ENCODE peak calls at places on chromosomes 13 and 19, in nine cellular contexts. One of them, this sample, is unnamed.

GRCh38 chr19:1534972-1535371 is 11.1 kb downstream of the PLK5 start:
- DNase-seq in cardiac muscle cell: no peak
- DNase-seq in HFFc6: no peak
- DNase-seq in GM12878: no peak
- DNase-seq in dorsolateral prefrontal cortex: no peak
- DNase-seq in lower leg skin: no peak
- DNase-seq in GM10248: no peak
- DNase-seq in tibial artery: no peak
- DNase-seq in breast epithelium: no peak
- DNase-seq in this sample: no peak

GRCh38 chr13:21663197-21663596 is 7.7 kb upstream of the FGF9 start:
- DNase-seq in cardiac muscle cell: no peak
- DNase-seq in HFFc6: no peak
- DNase-seq in GM12878: no peak
- DNase-seq in dorsolateral prefrontal cortex: no peak
- DNase-seq in lower leg skin: no peak
- DNase-seq in GM10248: no peak
- DNase-seq in tibial artery: no peak
- DNase-seq in breast epithelium: no peak
- DNase-seq in this sample: no peak

GRCh38 chr13:24261566-24261965 is 47.8 kb upstream of the C1QTNF9 start:
- DNase-seq in cardiac muscle cell: no peak
- DNase-seq in HFFc6: no peak
- DNase-seq in GM12878: no peak
- DNase-seq in dorsolateral prefrontal cortex: no peak
- DNase-seq in lower leg skin: peak
- DNase-seq in GM10248: no peak
- DNase-seq in tibial artery: no peak
- DNase-seq in breast epithelium: no peak
- DNase-seq in this sample: no peak

GRCh38 chr13:23159205-23159586 is 21.6 kb upstream of the SGCG start:
- DNase-seq in cardiac muscle cell: peak
- DNase-seq in HFFc6: peak
- DNase-seq in GM12878: no peak
- DNase-seq in dorsolateral prefrontal cortex: peak
- DNase-seq in lower leg skin: no peak
- DNase-seq in GM10248: peak
- DNase-seq in tibial artery: no peak
- DNase-seq in breast epithelium: no peak
- DNase-seq in this sample: no peak

GRCh38 chr19:38285567-38285966 is 18.5 kb upstream of the C19orf33 start:
- DNase-seq in cardiac muscle cell: no peak
- DNase-seq in HFFc6: peak
- DNase-seq in GM12878: no peak
- DNase-seq in dorsolateral prefrontal cortex: no peak
- DNase-seq in lower leg skin: no peak
- DNase-seq in GM10248: no peak
- DNase-seq in tibial artery: no peak
- DNase-seq in breast epithelium: no peak
- DNase-seq in this sample: no peak

GRCh38 chr19:48720251-48720612 is 707 bp upstream of the MAMSTR start:
- DNase-seq in cardiac muscle cell: no peak
- DNase-seq in HFFc6: no peak
- DNase-seq in GM12878: no peak
- DNase-seq in dorsolateral prefrontal cortex: no peak
- DNase-seq in lower leg skin: no peak
- DNase-seq in GM10248: no peak
- DNase-seq in tibial artery: no peak
- DNase-seq in breast epithelium: no peak
- DNase-seq in this sample: no peak

GRCh38 chr19:9650345-9650744 is 24.6 kb downstream of the ZNF562 start:
- DNase-seq in cardiac muscle cell: no peak
- DNase-seq in HFFc6: no peak
- DNase-seq in GM12878: no peak
- DNase-seq in dorsolateral prefrontal cortex: no peak
- DNase-seq in lower leg skin: no peak
- DNase-seq in GM10248: no peak
- DNase-seq in tibial artery: no peak
- DNase-seq in breast epithelium: no peak
- DNase-seq in this sample: no peak

GRCh38 chr13:46607768-46608553 is 55.0 kb downstream of the LRCH1 start:
- DNase-seq in cardiac muscle cell: no peak
- DNase-seq in HFFc6: no peak
- DNase-seq in GM12878: no peak
- DNase-seq in dorsolateral prefrontal cortex: no peak
- DNase-seq in lower leg skin: no peak
- DNase-seq in GM10248: no peak
- DNase-seq in tibial artery: no peak
- DNase-seq in breast epithelium: no peak
- DNase-seq in this sample: peak

GRCh38 chr13:41546372-41547252 is 89.3 kb downstream of the RGCC start:
- DNase-seq in cardiac muscle cell: peak
- DNase-seq in HFFc6: peak
- DNase-seq in GM12878: no peak
- DNase-seq in dorsolateral prefrontal cortex: no peak
- DNase-seq in lower leg skin: no peak
- DNase-seq in GM10248: no peak
- DNase-seq in tibial artery: no peak
- DNase-seq in breast epithelium: no peak
- DNase-seq in this sample: no peak

GRCh38 chr13:101554420-101555125 is 102.1 kb downstream of the ITGBL1 start:
- DNase-seq in cardiac muscle cell: no peak
- DNase-seq in HFFc6: peak
- DNase-seq in GM12878: no peak
- DNase-seq in dorsolateral prefrontal cortex: no peak
- DNase-seq in lower leg skin: no peak
- DNase-seq in GM10248: no peak
- DNase-seq in tibial artery: no peak
- DNase-seq in breast epithelium: no peak
- DNase-seq in this sample: no peak

GRCh38 chr13:22265563-22265962 is 594.7 kb downstream of the FGF9 start:
- DNase-seq in cardiac muscle cell: no peak
- DNase-seq in HFFc6: no peak
- DNase-seq in GM12878: no peak
- DNase-seq in dorsolateral prefrontal cortex: no peak
- DNase-seq in lower leg skin: no peak
- DNase-seq in GM10248: no peak
- DNase-seq in tibial artery: no peak
- DNase-seq in breast epithelium: no peak
- DNase-seq in this sample: no peak

GRCh38 chr13:113562085-113562749 is 22.3 kb upstream of the TFDP1 start:
- DNase-seq in cardiac muscle cell: peak
- DNase-seq in HFFc6: peak
- DNase-seq in GM12878: no peak
- DNase-seq in dorsolateral prefrontal cortex: peak
- DNase-seq in lower leg skin: peak
- DNase-seq in GM10248: peak
- DNase-seq in tibial artery: peak
- DNase-seq in breast epithelium: peak
- DNase-seq in this sample: no peak

GRCh38 chr13:49828452-49828851 is 36.0 kb upstream of the KPNA3 start:
- DNase-seq in cardiac muscle cell: no peak
- DNase-seq in HFFc6: no peak
- DNase-seq in GM12878: no peak
- DNase-seq in dorsolateral prefrontal cortex: no peak
- DNase-seq in lower leg skin: no peak
- DNase-seq in GM10248: no peak
- DNase-seq in tibial artery: no peak
- DNase-seq in breast epithelium: no peak
- DNase-seq in this sample: no peak

GRCh38 chr13:77779461-77780272 is 82.2 kb downstream of the SLAIN1 start:
- DNase-seq in cardiac muscle cell: peak
- DNase-seq in HFFc6: peak
- DNase-seq in GM12878: peak
- DNase-seq in dorsolateral prefrontal cortex: no peak
- DNase-seq in lower leg skin: no peak
- DNase-seq in GM10248: peak
- DNase-seq in tibial artery: no peak
- DNase-seq in breast epithelium: no peak
- DNase-seq in this sample: peak

GRCh38 chr13:41496420-41497234 is 39.3 kb downstream of the RGCC start:
- DNase-seq in cardiac muscle cell: no peak
- DNase-seq in HFFc6: peak
- DNase-seq in GM12878: no peak
- DNase-seq in dorsolateral prefrontal cortex: no peak
- DNase-seq in lower leg skin: no peak
- DNase-seq in GM10248: no peak
- DNase-seq in tibial artery: no peak
- DNase-seq in breast epithelium: no peak
- DNase-seq in this sample: no peak

DNA sequence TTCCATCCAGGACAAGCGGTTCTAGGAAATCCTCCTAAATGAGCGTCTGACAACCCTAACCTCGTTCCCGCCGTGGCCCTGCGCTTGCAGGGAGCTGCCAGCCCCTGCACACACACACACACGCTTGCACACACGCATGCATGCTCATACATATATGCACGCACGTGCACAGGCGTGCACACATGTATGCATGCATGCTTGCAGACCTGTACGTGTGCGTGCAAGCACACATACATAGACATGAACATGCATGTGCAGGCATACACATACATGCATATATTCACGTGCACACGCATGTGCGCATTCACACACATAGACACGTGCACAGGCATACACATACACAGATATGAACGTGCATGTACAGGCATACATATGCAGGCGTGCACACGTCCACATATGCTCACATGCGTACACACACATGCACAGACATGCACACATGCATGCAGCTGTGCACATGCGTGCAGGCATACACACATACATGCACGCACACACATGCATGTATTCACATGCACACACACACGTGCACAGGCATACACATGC is 35.6 kb downstream of the SMIM24 start:
- DNase-seq in cardiac muscle cell: no peak
- DNase-seq in HFFc6: no peak
- DNase-seq in GM12878: no peak
- DNase-seq in dorsolateral prefrontal cortex: no peak
- DNase-seq in lower leg skin: no peak
- DNase-seq in GM10248: no peak
- DNase-seq in tibial artery: no peak
- DNase-seq in breast epithelium: no peak
- DNase-seq in this sample: no peak
- TF ChIP-seq CTCF in cardiac muscle cell: no peak
- TF ChIP-seq CTCF in HFFc6: no peak
- TF ChIP-seq CTCF in GM12878: no peak
- TF ChIP-seq CTCF in dorsolateral prefrontal cortex: no peak
- TF ChIP-seq CTCF in lower leg skin: no peak
- TF ChIP-seq CTCF in GM10248: no peak
- TF ChIP-seq CTCF in tibial artery: no peak
- TF ChIP-seq CTCF in breast epithelium: no peak
- TF ChIP-seq CTCF in this sample: no peak

DNA sequence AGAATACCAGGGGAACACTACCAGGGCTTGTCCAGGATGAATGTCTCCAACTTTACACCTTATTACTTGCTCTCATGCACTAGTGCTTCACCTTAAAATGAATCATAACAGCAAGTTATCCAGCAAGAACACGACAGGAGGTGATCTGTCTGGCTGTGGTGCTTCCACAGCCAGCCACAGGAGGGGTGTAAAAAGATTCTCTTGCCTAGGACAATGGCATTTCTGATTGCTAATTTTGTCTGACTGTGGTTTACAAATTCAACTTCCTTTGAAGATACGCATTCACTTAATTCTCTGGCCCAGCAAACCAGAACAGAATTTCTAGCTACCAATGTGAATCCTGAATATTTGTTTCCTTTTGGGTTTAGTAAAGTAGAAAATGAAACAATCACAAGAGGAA is 23.1 kb upstream of the COG3 start:
- DNase-seq in cardiac muscle cell: peak
- DNase-seq in HFFc6: no peak
- DNase-seq in GM12878: peak
- DNase-seq in dorsolateral prefrontal cortex: no peak
- DNase-seq in lower leg skin: peak
- DNase-seq in GM10248: peak
- DNase-seq in tibial artery: no peak
- DNase-seq in breast epithelium: no peak
- DNase-seq in this sample: no peak
- TF ChIP-seq CTCF in cardiac muscle cell: peak
- TF ChIP-seq CTCF in HFFc6: peak
- TF ChIP-seq CTCF in GM12878: peak
- TF ChIP-seq CTCF in dorsolateral prefrontal cortex: no peak
- TF ChIP-seq CTCF in lower leg skin: no peak
- TF ChIP-seq CTCF in GM10248: peak
- TF ChIP-seq CTCF in tibial artery: no peak
- TF ChIP-seq CTCF in breast epithelium: no peak
- TF ChIP-seq CTCF in this sample: peak

DNA sequence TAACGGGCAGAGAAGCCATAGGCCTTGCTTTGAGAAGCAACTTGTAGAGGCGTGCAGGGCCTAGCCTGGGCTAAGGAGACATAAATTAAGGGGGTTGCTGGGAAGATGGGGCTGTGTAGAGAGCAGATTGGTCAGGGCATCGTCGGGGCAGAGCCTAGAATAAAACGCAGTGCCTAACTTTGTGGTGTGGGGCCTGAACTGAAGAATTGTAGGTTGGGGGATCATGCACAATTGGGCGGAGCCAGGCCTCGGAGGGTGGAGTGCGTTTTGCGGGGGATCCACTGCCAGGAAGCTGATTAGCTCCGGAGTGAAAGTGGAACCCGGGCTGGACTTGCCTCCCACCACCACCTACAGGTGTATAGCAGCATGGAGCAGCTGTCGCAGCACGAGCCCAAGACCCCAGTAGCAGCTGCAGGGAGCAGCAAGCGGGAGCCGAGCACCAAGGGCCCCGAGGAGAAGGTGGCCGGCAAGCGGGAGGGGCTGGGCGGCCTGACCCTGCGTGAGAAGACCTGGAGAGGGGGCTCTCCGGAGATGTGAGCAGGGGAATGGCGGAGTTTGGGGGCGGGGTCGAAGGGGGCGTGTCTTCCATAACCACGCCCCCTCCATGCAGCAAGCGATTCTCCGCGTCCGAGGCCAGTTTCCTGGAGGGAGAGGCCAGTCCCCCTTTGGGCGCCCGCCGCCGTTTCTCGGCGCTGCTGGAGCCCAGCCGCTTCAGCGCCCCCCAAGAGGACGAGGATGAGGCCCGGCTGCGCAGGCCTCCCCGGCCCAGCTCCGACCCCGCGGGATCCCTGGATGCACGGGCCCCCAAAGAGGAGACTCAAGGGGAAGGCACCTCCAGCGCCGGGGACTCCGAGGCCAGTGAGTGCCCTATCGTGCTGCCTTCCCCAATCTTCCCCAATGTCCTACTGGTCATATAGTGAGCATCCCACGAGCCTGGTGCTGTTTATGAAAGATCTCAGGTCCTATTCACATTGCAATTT is 13.8 kb downstream of the DNASE2 start:
- DNase-seq in cardiac muscle cell: peak
- DNase-seq in HFFc6: no peak
- DNase-seq in GM12878: peak
- DNase-seq in dorsolateral prefrontal cortex: no peak
- DNase-seq in lower leg skin: no peak
- DNase-seq in GM10248: peak
- DNase-seq in tibial artery: no peak
- DNase-seq in breast epithelium: peak
- DNase-seq in this sample: no peak
- TF ChIP-seq CTCF in cardiac muscle cell: no peak
- TF ChIP-seq CTCF in HFFc6: no peak
- TF ChIP-seq CTCF in GM12878: no peak
- TF ChIP-seq CTCF in dorsolateral prefrontal cortex: no peak
- TF ChIP-seq CTCF in lower leg skin: no peak
- TF ChIP-seq CTCF in GM10248: no peak
- TF ChIP-seq CTCF in tibial artery: no peak
- TF ChIP-seq CTCF in breast epithelium: no peak
- TF ChIP-seq CTCF in this sample: no peak

GRCh38 chr19:40605201-40605971 is 4.2 kb downstream of the LTBP4 start:
- DNase-seq in cardiac muscle cell: peak
- DNase-seq in HFFc6: no peak
- DNase-seq in GM12878: peak
- DNase-seq in dorsolateral prefrontal cortex: peak
- DNase-seq in lower leg skin: peak
- DNase-seq in GM10248: peak
- DNase-seq in tibial artery: peak
- DNase-seq in breast epithelium: peak
- DNase-seq in this sample: no peak
- TF ChIP-seq CTCF in cardiac muscle cell: peak
- TF ChIP-seq CTCF in HFFc6: peak
- TF ChIP-seq CTCF in GM12878: peak
- TF ChIP-seq CTCF in dorsolateral prefrontal cortex: peak
- TF ChIP-seq CTCF in lower leg skin: no peak
- TF ChIP-seq CTCF in GM10248: peak
- TF ChIP-seq CTCF in tibial artery: no peak
- TF ChIP-seq CTCF in breast epithelium: no peak
- TF ChIP-seq CTCF in this sample: peak

This sample was measured in epithelial cell of proximal tubule.